ENCODE peak calls at places on chromosomes 4 and X, in four cellular contexts. A, Y, S and K are unnamed samples.

GRCh38 chrX:46446727-46447378 is 98.4 kb downstream of the ZNF674 start:
- DNase-seq in S (peak), A (peak), Y (peak), K (peak)

GRCh38 chr4:121077496-121077895 is 5.2 kb upstream of the NDNF start:
- DNase-seq in S (no peak), Y (no peak), A (no peak), K (no peak)

GRCh38 chrX:134933248-134933647 is 57.5 kb upstream of the SMIM10 start:
- DNase-seq in Y (no peak), A (no peak), S (no peak), K (no peak)

GRCh38 chr4:13285336-13285735 is 198.8 kb downstream of the RAB28 start:
- DNase-seq in A (no peak), Y (no peak), S (no peak), K (no peak)

GRCh38 chr4:78776031-78776728 is at the start of gene BMP2K:
- DNase-seq in A (no peak), S (peak), Y (peak), K (peak)

GRCh38 chr4:524196-524595 is 25.2 kb downstream of the PIGG start:
- DNase-seq in A (no peak), S (no peak), Y (no peak), K (no peak)

GRCh38 chrX:29090811-29091210 is 503.6 kb downstream of the IL1RAPL1 start:
- DNase-seq in S (no peak), A (no peak), Y (no peak), K (no peak)

GRCh38 chr4:184433258-184433892 is 41.0 kb downstream of the IRF2 start:
- DNase-seq in S (no peak), Y (no peak), A (no peak), K (no peak)

GRCh38 chr4:40550900-40551546 is 78.6 kb downstream of the RBM47 start:
- DNase-seq in A (no peak), S (no peak), Y (no peak), K (peak)

GRCh38 chr4:25654031-25654970 is 1.4 kb upstream of the SLC34A2 start:
- DNase-seq in Y (no peak), S (no peak), A (no peak), K (no peak)

GRCh38 chr4:102757681-102758080 is 3.1 kb downstream of the MANBA start:
- DNase-seq in Y (no peak), S (no peak), A (no peak), K (peak)

GRCh38 chr4:38371391-38371851 is 292.6 kb upstream of the KLF3 start:
- DNase-seq in S (peak), A (no peak), Y (peak), K (no peak)